ENCODE peak calls at places on chromosomes 12 and 14, in ten cellular contexts. One of them, this sample, is unnamed.

GRCh38 chr12:107748472-107748871 is 12.5 kb downstream of the PRDM4 start:
- DNase-seq in fibroblast of pulmonary artery: peak; percentile 78
- DNase-seq in PC-3: peak; percentile 91
- DNase-seq in gastrocnemius medialis: no peak
- DNase-seq in tibial artery: no peak
- DNase-seq in A549: no peak
- DNase-seq in CD4-positive, alpha-beta T cell: no peak
- DNase-seq in GM13976: no peak
- DNase-seq in right lobe of liver: no peak
- DNase-seq in mucosa of descending colon: no peak
- DNase-seq in this sample: no peak

GRCh38 chr14:39946796-39947195 is 514.6 kb upstream of the FBXO33 start:
- DNase-seq in fibroblast of pulmonary artery: no peak
- DNase-seq in PC-3: peak; percentile 62
- DNase-seq in gastrocnemius medialis: no peak
- DNase-seq in tibial artery: no peak
- DNase-seq in A549: peak; percentile 1
- DNase-seq in CD4-positive, alpha-beta T cell: no peak
- DNase-seq in GM13976: no peak
- DNase-seq in right lobe of liver: no peak
- DNase-seq in mucosa of descending colon: no peak
- DNase-seq in this sample: no peak

GRCh38 chr12:3273409-3273853 is 196.3 kb downstream of the TSPAN9 start:
- DNase-seq in fibroblast of pulmonary artery: no peak
- DNase-seq in PC-3: peak; percentile 67
- DNase-seq in gastrocnemius medialis: no peak
- DNase-seq in tibial artery: no peak
- DNase-seq in A549: peak; percentile 34
- DNase-seq in CD4-positive, alpha-beta T cell: no peak
- DNase-seq in GM13976: no peak
- DNase-seq in right lobe of liver: no peak
- DNase-seq in mucosa of descending colon: no peak
- DNase-seq in this sample: no peak

GRCh38 chr14:100911665-100912316 is 8.3 kb upstream of the RTL1 start:
- DNase-seq in fibroblast of pulmonary artery: no peak
- DNase-seq in PC-3: peak; percentile 71
- DNase-seq in gastrocnemius medialis: no peak
- DNase-seq in tibial artery: no peak
- DNase-seq in A549: no peak
- DNase-seq in CD4-positive, alpha-beta T cell: no peak
- DNase-seq in GM13976: no peak
- DNase-seq in right lobe of liver: no peak
- DNase-seq in mucosa of descending colon: no peak
- DNase-seq in this sample: no peak

GRCh38 chr14:46048127-46048526 is 603.5 kb downstream of the RPL10L start:
- DNase-seq in fibroblast of pulmonary artery: no peak
- DNase-seq in PC-3: peak; percentile 90
- DNase-seq in gastrocnemius medialis: no peak
- DNase-seq in tibial artery: no peak
- DNase-seq in A549: peak; percentile 35
- DNase-seq in CD4-positive, alpha-beta T cell: no peak
- DNase-seq in GM13976: no peak
- DNase-seq in right lobe of liver: no peak
- DNase-seq in mucosa of descending colon: no peak
- DNase-seq in this sample: no peak

GRCh38 chr12:2893007-2893406 is 2.3 kb downstream of the TULP3 start:
- DNase-seq in fibroblast of pulmonary artery: peak; percentile 77
- DNase-seq in PC-3: peak; percentile 71
- DNase-seq in gastrocnemius medialis: peak; percentile 31
- DNase-seq in tibial artery: peak; percentile 68
- DNase-seq in A549: peak; percentile 43
- DNase-seq in CD4-positive, alpha-beta T cell: no peak
- DNase-seq in GM13976: no peak
- DNase-seq in right lobe of liver: no peak
- DNase-seq in mucosa of descending colon: no peak
- DNase-seq in this sample: peak; percentile 58

GRCh38 chr14:50773632-50774541 is 57.1 kb downstream of the NIN start:
- DNase-seq in fibroblast of pulmonary artery: peak; percentile 44
- DNase-seq in PC-3: peak; percentile 91
- DNase-seq in gastrocnemius medialis: peak; percentile 53
- DNase-seq in tibial artery: no peak
- DNase-seq in A549: peak; percentile 33
- DNase-seq in CD4-positive, alpha-beta T cell: no peak
- DNase-seq in GM13976: peak; percentile 49
- DNase-seq in right lobe of liver: no peak
- DNase-seq in mucosa of descending colon: no peak
- DNase-seq in this sample: peak; percentile 31

GRCh38 chr12:72006766-72007165 is 68.1 kb downstream of the TPH2 start:
- DNase-seq in fibroblast of pulmonary artery: no peak
- DNase-seq in PC-3: no peak
- DNase-seq in gastrocnemius medialis: no peak
- DNase-seq in tibial artery: no peak
- DNase-seq in A549: no peak
- DNase-seq in CD4-positive, alpha-beta T cell: no peak
- DNase-seq in GM13976: no peak
- DNase-seq in right lobe of liver: no peak
- DNase-seq in mucosa of descending colon: no peak
- DNase-seq in this sample: no peak

GRCh38 chr14:61408498-61408897 is 87.1 kb downstream of the PRKCH start:
- DNase-seq in fibroblast of pulmonary artery: no peak
- DNase-seq in PC-3: no peak
- DNase-seq in gastrocnemius medialis: no peak
- DNase-seq in tibial artery: no peak
- DNase-seq in A549: no peak
- DNase-seq in CD4-positive, alpha-beta T cell: no peak
- DNase-seq in GM13976: no peak
- DNase-seq in right lobe of liver: no peak
- DNase-seq in mucosa of descending colon: no peak
- DNase-seq in this sample: no peak

GRCh38 chr14:85572845-85573244 is 42.9 kb downstream of the FLRT2 start:
- DNase-seq in fibroblast of pulmonary artery: peak; percentile 78
- DNase-seq in PC-3: peak; percentile 70
- DNase-seq in gastrocnemius medialis: no peak
- DNase-seq in tibial artery: no peak
- DNase-seq in A549: peak; percentile 23
- DNase-seq in CD4-positive, alpha-beta T cell: no peak
- DNase-seq in GM13976: no peak
- DNase-seq in right lobe of liver: no peak
- DNase-seq in mucosa of descending colon: no peak
- DNase-seq in this sample: no peak

GRCh38 chr14:105862581-105863239 is 336.3 kb downstream of the TMEM121 start:
- DNase-seq in fibroblast of pulmonary artery: no peak
- DNase-seq in PC-3: no peak
- DNase-seq in gastrocnemius medialis: peak; percentile 2
- DNase-seq in tibial artery: no peak
- DNase-seq in A549: no peak
- DNase-seq in CD4-positive, alpha-beta T cell: no peak
- DNase-seq in GM13976: peak; percentile 24
- DNase-seq in right lobe of liver: peak; percentile 17
- DNase-seq in mucosa of descending colon: peak; percentile 13
- DNase-seq in this sample: peak; percentile 25

GRCh38 chr14:102923201-102923919 is 897 bp downstream of the AMN start:
- DNase-seq in fibroblast of pulmonary artery: no peak
- DNase-seq in PC-3: no peak
- DNase-seq in gastrocnemius medialis: no peak
- DNase-seq in tibial artery: no peak
- DNase-seq in A549: no peak
- DNase-seq in CD4-positive, alpha-beta T cell: no peak
- DNase-seq in GM13976: no peak
- DNase-seq in right lobe of liver: peak; percentile 53
- DNase-seq in mucosa of descending colon: peak; percentile 69
- DNase-seq in this sample: no peak

GRCh38 chr14:102920998-102921304 is 1.5 kb upstream of the AMN start:
- DNase-seq in fibroblast of pulmonary artery: no peak
- DNase-seq in PC-3: no peak
- DNase-seq in gastrocnemius medialis: no peak
- DNase-seq in tibial artery: no peak
- DNase-seq in A549: no peak
- DNase-seq in CD4-positive, alpha-beta T cell: no peak
- DNase-seq in GM13976: no peak
- DNase-seq in right lobe of liver: no peak
- DNase-seq in mucosa of descending colon: no peak
- DNase-seq in this sample: no peak

GRCh38 chr14:102920273-102920997 is 2.0 kb upstream of the AMN start:
- DNase-seq in fibroblast of pulmonary artery: no peak
- DNase-seq in PC-3: no peak
- DNase-seq in gastrocnemius medialis: no peak
- DNase-seq in tibial artery: no peak
- DNase-seq in A549: no peak
- DNase-seq in CD4-positive, alpha-beta T cell: no peak
- DNase-seq in GM13976: no peak
- DNase-seq in right lobe of liver: no peak
- DNase-seq in mucosa of descending colon: no peak
- DNase-seq in this sample: no peak

GRCh38 chr14:102923920-102924486 is 1.5 kb downstream of the AMN start:
- DNase-seq in fibroblast of pulmonary artery: no peak
- DNase-seq in PC-3: no peak
- DNase-seq in gastrocnemius medialis: no peak
- DNase-seq in tibial artery: no peak
- DNase-seq in A549: no peak
- DNase-seq in CD4-positive, alpha-beta T cell: no peak
- DNase-seq in GM13976: no peak
- DNase-seq in right lobe of liver: peak; percentile 47
- DNase-seq in mucosa of descending colon: peak; percentile 60
- DNase-seq in this sample: no peak

GRCh38 chr14:102922490-102923200 is at the start of gene AMN:
- DNase-seq in fibroblast of pulmonary artery: peak; percentile 8
- DNase-seq in PC-3: no peak
- DNase-seq in gastrocnemius medialis: no peak
- DNase-seq in tibial artery: no peak
- DNase-seq in A549: peak; percentile 27
- DNase-seq in CD4-positive, alpha-beta T cell: no peak
- DNase-seq in GM13976: peak; percentile 72
- DNase-seq in right lobe of liver: peak; percentile 80
- DNase-seq in mucosa of descending colon: peak; percentile 92
- DNase-seq in this sample: no peak
- TF ChIP-seq CTCF in fibroblast of pulmonary artery: no peak
- TF ChIP-seq CTCF in PC-3: no peak
- TF ChIP-seq CTCF in gastrocnemius medialis: no peak
- TF ChIP-seq CTCF in tibial artery: no peak
- TF ChIP-seq CTCF in A549: no peak
- TF ChIP-seq CTCF in CD4-positive, alpha-beta T cell: no peak
- TF ChIP-seq CTCF in GM13976: no peak
- TF ChIP-seq CTCF in right lobe of liver: no peak
- TF ChIP-seq CTCF in mucosa of descending colon: no peak
- TF ChIP-seq CTCF in this sample: no peak

DNA sequence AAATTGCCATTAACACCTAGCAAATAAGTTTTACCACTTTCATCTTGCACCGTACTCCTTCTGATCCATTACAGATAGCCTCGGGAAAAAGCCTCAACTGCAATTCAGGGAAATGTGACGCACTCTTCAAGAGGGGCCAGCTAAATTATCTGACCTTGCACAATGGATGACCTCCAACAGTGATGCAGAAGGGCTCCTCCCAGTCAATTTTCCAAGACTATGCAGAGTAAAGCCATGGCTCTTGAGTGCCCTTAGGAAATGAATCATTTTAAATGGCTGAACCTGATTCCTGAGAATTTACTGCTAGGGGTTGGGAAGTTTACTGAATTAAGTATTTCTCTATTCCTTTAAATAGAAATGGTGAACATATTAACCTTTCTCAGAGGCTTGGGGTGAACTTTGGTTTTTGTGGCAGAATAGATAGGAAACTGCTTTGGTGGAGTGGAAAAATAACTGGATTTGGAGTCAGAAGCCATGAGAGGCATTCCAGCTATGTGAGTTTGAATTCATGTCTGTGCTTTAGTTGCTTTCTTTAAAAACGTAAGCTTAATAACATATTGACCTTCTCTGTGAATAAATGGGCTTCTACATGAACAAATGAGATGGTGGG is 64.8 kb upstream of the OVCH1 start:
- DNase-seq in fibroblast of pulmonary artery: peak; percentile 96
- DNase-seq in PC-3: no peak
- DNase-seq in gastrocnemius medialis: peak; percentile 25
- DNase-seq in tibial artery: peak; percentile 73
- DNase-seq in A549: no peak
- DNase-seq in CD4-positive, alpha-beta T cell: no peak
- DNase-seq in GM13976: no peak
- DNase-seq in right lobe of liver: no peak
- DNase-seq in mucosa of descending colon: no peak
- DNase-seq in this sample: peak; percentile 56
- TF ChIP-seq CTCF in fibroblast of pulmonary artery: no peak
- TF ChIP-seq CTCF in PC-3: no peak
- TF ChIP-seq CTCF in gastrocnemius medialis: no peak
- TF ChIP-seq CTCF in tibial artery: no peak
- TF ChIP-seq CTCF in A549: no peak
- TF ChIP-seq CTCF in CD4-positive, alpha-beta T cell: no peak
- TF ChIP-seq CTCF in GM13976: no peak
- TF ChIP-seq CTCF in right lobe of liver: no peak
- TF ChIP-seq CTCF in mucosa of descending colon: no peak
- TF ChIP-seq CTCF in this sample: no peak

GRCh38 chr12:114851981-114852380 is 168.0 kb upstream of the TBX3 start:
- DNase-seq in fibroblast of pulmonary artery: no peak
- DNase-seq in PC-3: no peak
- DNase-seq in gastrocnemius medialis: no peak
- DNase-seq in tibial artery: no peak
- DNase-seq in A549: no peak
- DNase-seq in CD4-positive, alpha-beta T cell: no peak
- DNase-seq in GM13976: no peak
- DNase-seq in right lobe of liver: no peak
- DNase-seq in mucosa of descending colon: no peak
- DNase-seq in this sample: no peak
- TF ChIP-seq CTCF in fibroblast of pulmonary artery: no peak
- TF ChIP-seq CTCF in PC-3: no peak
- TF ChIP-seq CTCF in gastrocnemius medialis: no peak
- TF ChIP-seq CTCF in tibial artery: no peak
- TF ChIP-seq CTCF in A549: no peak
- TF ChIP-seq CTCF in CD4-positive, alpha-beta T cell: no peak
- TF ChIP-seq CTCF in GM13976: no peak
- TF ChIP-seq CTCF in right lobe of liver: no peak
- TF ChIP-seq CTCF in mucosa of descending colon: no peak
- TF ChIP-seq CTCF in this sample: no peak

DNA sequence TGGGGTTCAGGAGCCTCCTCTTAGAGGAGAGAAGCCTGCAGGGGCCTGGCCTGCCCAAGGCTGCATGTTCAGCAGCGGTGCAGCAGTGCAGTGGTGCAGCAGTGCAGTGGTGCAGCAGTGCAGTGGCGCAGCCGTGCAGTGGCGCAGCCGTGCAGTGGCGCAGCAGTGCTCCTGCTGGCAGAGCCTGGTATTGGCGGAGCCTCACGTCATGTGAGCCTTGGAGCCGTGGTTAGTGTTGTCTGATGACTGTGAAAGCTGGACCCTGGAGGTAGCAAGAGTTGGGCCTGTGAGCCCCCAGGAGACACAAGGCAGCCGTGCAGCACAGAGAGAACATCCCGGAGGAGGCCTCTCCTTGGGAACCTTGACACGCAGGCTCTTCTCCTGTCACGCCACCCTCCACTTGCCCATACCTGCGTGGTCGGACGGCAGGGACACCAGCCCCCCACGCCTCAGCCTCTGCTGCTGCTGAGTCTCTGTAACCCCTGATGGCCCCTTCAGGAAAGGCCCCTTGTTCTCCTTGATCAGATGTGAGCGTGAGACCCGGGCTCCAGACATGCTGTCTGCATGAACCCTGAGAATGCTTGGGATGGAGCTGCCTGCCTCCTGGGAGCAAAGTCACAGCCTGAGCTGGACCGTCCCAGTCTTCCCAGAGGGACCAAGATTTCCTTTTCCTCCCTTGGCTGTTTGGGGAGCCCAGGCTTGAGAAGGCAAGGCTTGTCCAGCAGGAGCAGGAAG is 193.7 kb downstream of the KIF26A start:
- DNase-seq in fibroblast of pulmonary artery: no peak
- DNase-seq in PC-3: no peak
- DNase-seq in gastrocnemius medialis: no peak
- DNase-seq in tibial artery: no peak
- DNase-seq in A549: peak; percentile 23
- DNase-seq in CD4-positive, alpha-beta T cell: no peak
- DNase-seq in GM13976: no peak
- DNase-seq in right lobe of liver: no peak
- DNase-seq in mucosa of descending colon: no peak
- DNase-seq in this sample: peak; percentile 76
- TF ChIP-seq CTCF in fibroblast of pulmonary artery: no peak
- TF ChIP-seq CTCF in PC-3: peak; percentile 17
- TF ChIP-seq CTCF in gastrocnemius medialis: no peak
- TF ChIP-seq CTCF in tibial artery: no peak
- TF ChIP-seq CTCF in A549: no peak
- TF ChIP-seq CTCF in CD4-positive, alpha-beta T cell: no peak
- TF ChIP-seq CTCF in GM13976: no peak
- TF ChIP-seq CTCF in right lobe of liver: no peak
- TF ChIP-seq CTCF in mucosa of descending colon: no peak
- TF ChIP-seq CTCF in this sample: no peak